ENCODE peak calls at places on chromosome 7, in five cellular contexts. J is HCT116; B is CD8-positive, alpha-beta memory T cell; N is psoas muscle; C is GM23338. L is an unnamed sample. For H3K4me1, the result is how much of the 10 kb centered on the place peaks cover.

GRCh38 chr7:24395512-24395911 is 111.5 kb downstream of the NPY start:
- DNase-seq in J (no peak), B (no peak), N (no peak), C (no peak), L (no peak)

GRCh38 chr7:80588591-80588990 is 49.9 kb upstream of the CD36 start:
- DNase-seq in J (no peak), B (no peak), N (no peak), C (no peak), L (no peak)

GRCh38 chr7:7553386-7553785 is 13.3 kb upstream of the MIOS start:
- DNase-seq in J (no peak), B (no peak), N (no peak), C (no peak), L (no peak)

GRCh38 chr7:22617166-22617565 is 109.8 kb upstream of the IL6 start:
- DNase-seq in J (no peak), B (no peak), N (no peak), C (no peak), L (no peak)

GRCh38 chr7:25951414-25952276 is 200.4 kb upstream of the NFE2L3 start:
- DNase-seq in J (no peak), B (no peak), N (no peak), C (peak), L (peak)

GRCh38 chr7:100089458-100090201 is 861 bp downstream of the COPS6 start:
- DNase-seq in J (no peak), B (no peak), N (no peak), C (no peak), L (no peak)

GRCh38 chr7:64634406-64635062 is 31.4 kb upstream of the ZNF107 start:
- DNase-seq in J (no peak), B (no peak), N (no peak), C (no peak), L (no peak)

GRCh38 chr7:23712368-23713284 is 2.6 kb downstream of the STK31 start:
- DNase-seq in J (peak), B (peak), N (no peak), C (peak), L (no peak)

GRCh38 chr7:116230191-116231005 is 20.1 kb downstream of the TES start:
- DNase-seq in J (no peak), B (no peak), N (no peak), C (no peak), L (no peak)

GRCh38 chr7:26419198-26419597 is 127.5 kb downstream of the SNX10 start:
- DNase-seq in J (no peak), B (no peak), N (no peak), C (no peak), L (no peak)

GRCh38 chr7:39904077-39904486 is 46.0 kb upstream of the CDK13 start:
- DNase-seq in J (no peak), B (no peak), N (no peak), C (no peak), L (no peak)

GRCh38 chr7:91093181-91093580 is 171.1 kb upstream of the FZD1 start:
- DNase-seq in J (no peak), B (no peak), N (no peak), C (no peak), L (no peak)

GRCh38 chr7:46932266-46932655 is 649.6 kb downstream of the TNS3 start:
- DNase-seq in J (no peak), B (no peak), N (no peak), C (no peak), L (no peak)

GRCh38 chr7:35565927-35566326 is 129.0 kb downstream of the HERPUD2 start:
- DNase-seq in J (no peak), B (no peak), N (no peak), C (no peak), L (no peak)

GRCh38 chr7:73433924-73434700 is 534 bp downstream of the FZD9 start:
- DNase-seq in J (no peak), B (no peak), N (no peak), C (peak), L (no peak)

GRCh38 chr7:15625456-15625855 is 61.0 kb downstream of the MEOX2 start:
- DNase-seq in J (no peak), B (no peak), N (no peak), C (no peak), L (no peak)

GRCh38 chr7:137996386-137996851 is 5.5 kb downstream of the CREB3L2 start:
- DNase-seq in J (no peak), B (no peak), N (peak), C (no peak), L (peak)

GRCh38 chr7:47145982-47146381 is 435.9 kb downstream of the TNS3 start:
- DNase-seq in J (no peak), B (no peak), N (no peak), C (no peak), L (no peak)

GRCh38 chr7:148481965-148482626 is 108.5 kb upstream of the C7orf33 start:
- DNase-seq in J (no peak), B (no peak), N (no peak), C (no peak), L (no peak)

GRCh38 chr7:129855234-129855673 is 97.5 kb downstream of the UBE2H start:
- DNase-seq in J (no peak), B (no peak), N (no peak), C (no peak), L (no peak)

GRCh38 chr7:45077579-45077978 is 11.2 kb downstream of the NACAD start:
- DNase-seq in J (no peak), B (no peak), N (no peak), C (no peak), L (no peak)

GRCh38 chr7:47635091-47636090 is 53.5 kb upstream of the TNS3 start:
- DNase-seq in J (no peak), B (no peak), N (no peak), C (peak), L (peak)

GRCh38 chr7:80659120-80660055 is 20.9 kb downstream of the CD36 start:
- DNase-seq in J (peak), B (peak), N (no peak), C (peak), L (no peak)

GRCh38 chr7:46201966-46202365 is 280.9 kb upstream of the IGFBP3 start:
- DNase-seq in J (no peak), B (no peak), N (no peak), C (no peak), L (no peak)

GRCh38 chr7:150404172-150404784 is 25.1 kb downstream of the ZNF775 start:
- DNase-seq in J (no peak), B (peak), N (peak), C (no peak), L (no peak)

GRCh38 chr7:23380961-23381360 is 81.8 kb downstream of the MALSU1 start:
- DNase-seq in J (no peak), B (no peak), N (no peak), C (no peak), L (no peak)

GRCh38 chr7:145169908-145170307 is 334.1 kb upstream of the TPK1 start:
- DNase-seq in J (no peak), B (no peak), N (no peak), C (peak), L (no peak)

GRCh38 chr7:81851413-81851812 is 81.6 kb upstream of the HGF start:
- DNase-seq in J (no peak), B (no peak), N (no peak), C (no peak), L (no peak)

GRCh38 chr7:55191926-55192692 is 173.0 kb upstream of the LANCL2 start:
- DNase-seq in J (no peak), B (no peak), N (no peak), C (peak), L (no peak)

GRCh38 chr7:4006687-4007086 is 675.4 kb upstream of the FOXK1 start:
- DNase-seq in J (no peak), B (no peak), N (no peak), C (no peak), L (no peak)

GRCh38 chr7:116863168-116863670 is 832 bp downstream of the CAPZA2 start:
- DNase-seq in J (no peak), B (peak), N (peak), C (peak), L (peak)

DNA sequence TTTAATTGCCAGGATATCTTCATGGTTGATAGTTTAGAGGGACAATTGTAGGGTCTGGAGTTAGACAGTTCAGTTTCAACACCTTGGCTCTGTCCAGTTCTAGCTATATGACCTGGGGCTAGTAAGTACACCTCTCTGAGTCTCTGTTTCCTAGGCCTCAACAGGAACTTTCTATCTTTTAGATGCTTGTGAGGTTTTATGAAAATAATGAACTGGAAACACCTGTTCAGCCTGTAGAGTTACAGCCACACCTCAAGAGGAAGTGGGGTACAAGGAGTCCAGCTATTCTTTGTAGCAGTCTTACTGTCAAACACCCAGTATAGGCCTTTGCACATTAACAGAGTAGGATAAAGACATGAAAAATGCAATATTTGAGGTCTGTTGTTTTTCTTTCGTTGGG is 73.4 kb downstream of the CHRM2 start:
- DNase-seq in J (no peak), B (no peak), N (no peak), C (no peak), L (no peak)
- H3K27ac ChIP-seq in J (no peak), B (no peak), N (no peak), C (no peak), L (peak)

GRCh38 chr7:50281680-50282445 is 22.7 kb upstream of the IKZF1 start:
- DNase-seq in J (no peak), B (peak), N (no peak), C (no peak), L (no peak)

GRCh38 chr7:50285259-50285658 is 19.3 kb upstream of the IKZF1 start:
- DNase-seq in J (no peak), B (no peak), N (no peak), C (no peak), L (no peak)

GRCh38 chr7:50284296-50284695 is 20.2 kb upstream of the IKZF1 start:
- DNase-seq in J (no peak), B (no peak), N (no peak), C (no peak), L (no peak)

GRCh38 chr7:50287121-50287520 is 17.4 kb upstream of the IKZF1 start:
- DNase-seq in J (no peak), B (no peak), N (no peak), C (no peak), L (no peak)

GRCh38 chr7:50283206-50283605 is 21.3 kb upstream of the IKZF1 start:
- DNase-seq in J (no peak), B (no peak), N (no peak), C (no peak), L (no peak)
- H3K4me1 ChIP-seq in J (under half), B (under half), N (under half), C (under half), L (under half)

GRCh38 chr7:141679014-141679413 is 23.0 kb downstream of the DENND11 start:
- DNase-seq in J (no peak), B (no peak), N (no peak), C (no peak), L (no peak)
- H3K27ac ChIP-seq in J (no peak), B (no peak), N (no peak), C (no peak), L (no peak)

DNA sequence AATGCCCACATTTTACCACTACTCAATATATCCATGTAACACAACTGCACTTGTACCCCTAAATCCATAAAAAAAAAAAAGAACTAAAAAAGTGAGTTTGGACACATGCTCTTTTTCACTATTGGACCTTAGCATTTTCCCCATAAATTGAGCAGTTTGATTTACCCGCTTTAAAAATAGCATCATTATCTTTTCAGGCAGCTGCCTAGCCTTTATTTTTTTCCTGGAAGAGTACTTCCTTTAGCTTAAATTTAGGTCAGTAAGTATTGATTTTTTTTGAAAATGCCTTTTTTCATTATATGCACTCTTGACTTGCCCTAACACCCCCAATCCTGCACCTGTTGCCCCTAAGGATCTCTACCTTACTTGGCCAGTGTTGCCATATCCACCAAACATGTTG is 5.3 kb upstream of the NT5C3A start:
- DNase-seq in J (no peak), B (no peak), N (no peak), C (no peak), L (no peak)
- H3K4me1 ChIP-seq in J (under half), B (under half), N (under half), C (under half), L (under half)

GRCh38 chr7:140673770-140674155 is 1.0 kb downstream of the ADCK2 start:
- DNase-seq in J (no peak), B (no peak), N (no peak), C (peak), L (no peak)

GRCh38 chr7:140675726-140676125 is 3.0 kb downstream of the ADCK2 start:
- DNase-seq in J (no peak), B (no peak), N (no peak), C (no peak), L (no peak)

GRCh38 chr7:140674899-140675701 is 2.4 kb downstream of the ADCK2 start:
- DNase-seq in J (peak), B (no peak), N (no peak), C (peak), L (no peak)

GRCh38 chr7:140673063-140673769 is 471 bp downstream of the ADCK2 start:
- DNase-seq in J (no peak), B (peak), N (peak), C (peak), L (peak)

GRCh38 chr7:140674356-140674800 is 1.6 kb downstream of the ADCK2 start:
- DNase-seq in J (no peak), B (no peak), N (no peak), C (no peak), L (no peak)
- H3K27ac ChIP-seq in J (no peak), B (no peak), N (no peak), C (no peak), L (no peak)